ENCODE peak calls at places on chromosomes 3 and 15, in four cellular contexts. R is lung, K is fibroblast of mammary gland, N is choroid plexus epithelial cell. G is an unnamed sample.

GRCh38 chr3:101638262-101638745 is 38.6 kb downstream of the ZBTB11 start:
- DNase-seq in R (no peak), K (no peak), N (peak; percentile 52), G (peak; percentile 13)

GRCh38 chr3:187131981-187132380 is 7.3 kb downstream of the RPL39L start:
- DNase-seq in R (no peak), K (no peak), N (no peak), G (no peak)

GRCh38 chr15:76285241-76285825 is 25.9 kb downstream of the ETFA start:
- DNase-seq in R (no peak), K (peak; percentile 18), N (peak; percentile 36), G (peak; percentile 10)

GRCh38 chr3:129314757-129315385 is 36.2 kb downstream of the HMCES start:
- DNase-seq in R (peak; percentile 88), K (peak; percentile 93), N (peak; percentile 89), G (peak; percentile 94)

GRCh38 chr3:172125963-172126403 is 86.6 kb downstream of the FNDC3B start:
- DNase-seq in R (peak; percentile 51), K (peak; percentile 92), N (peak; percentile 61), G (peak; percentile 77)

GRCh38 chr3:4906107-4906621 is 73.1 kb upstream of the BHLHE40 start:
- DNase-seq in R (no peak), K (peak; percentile 46), N (peak; percentile 82), G (peak; percentile 33)

GRCh38 chr3:70861855-70862254 is 549.4 kb upstream of the MDFIC2 start:
- DNase-seq in R (no peak), K (peak; percentile 96), N (peak; percentile 67), G (peak; percentile 75)

GRCh38 chr3:36932979-36933378 is 11.9 kb downstream of the TRANK1 start:
- DNase-seq in R (no peak), K (no peak), N (peak; percentile 70), G (peak; percentile 62)

GRCh38 chr3:60737633-60738399 is 513.4 kb downstream of the FHIT start:
- DNase-seq in R (no peak), K (no peak), N (no peak), G (no peak)

GRCh38 chr3:29186131-29186599 is 94.7 kb upstream of the RBMS3 start:
- DNase-seq in R (no peak), K (peak; percentile 98), N (peak; percentile 96), G (peak; percentile 94)

GRCh38 chr3:47578691-47579632 is at the start of gene CSPG5:
- DNase-seq in R (no peak), K (no peak), N (no peak), G (no peak)

GRCh38 chr3:94130690-94131089 is 67.8 kb downstream of the NSUN3 start:
- DNase-seq in R (no peak), K (no peak), N (peak; percentile 5), G (no peak)

GRCh38 chr3:7621645-7622044 is 760.7 kb downstream of the GRM7 start:
- DNase-seq in R (no peak), K (no peak), N (no peak), G (no peak)

GRCh38 chr3:149343951-149344350 is 10.5 kb upstream of the TM4SF18 start:
- DNase-seq in R (no peak), K (no peak), N (no peak), G (no peak)

GRCh38 chr3:46931631-46932441 is 44.7 kb downstream of the CCDC12 start:
- DNase-seq in R (peak; percentile 78), K (peak; percentile 40), N (peak; percentile 47), G (peak; percentile 95)

GRCh38 chr15:57873564-57874209 is 167.2 kb downstream of the POLR2M start:
- DNase-seq in R (no peak), K (peak; percentile 23), N (peak; percentile 70), G (no peak)

GRCh38 chr15:100713163-100713867 is 110.9 kb downstream of the ASB7 start:
- DNase-seq in R (no peak), K (peak; percentile 72), N (peak; percentile 62), G (peak; percentile 75)

GRCh38 chr3:45199837-45200648 is 26.0 kb downstream of the TMEM158 start:
- DNase-seq in R (no peak), K (peak; percentile 91), N (peak; percentile 94), G (peak; percentile 90)

GRCh38 chr15:62588930-62589655 is 424.0 kb upstream of the C2CD4B start:
- DNase-seq in R (no peak), K (peak; percentile 60), N (no peak), G (peak; percentile 52)

DNA sequence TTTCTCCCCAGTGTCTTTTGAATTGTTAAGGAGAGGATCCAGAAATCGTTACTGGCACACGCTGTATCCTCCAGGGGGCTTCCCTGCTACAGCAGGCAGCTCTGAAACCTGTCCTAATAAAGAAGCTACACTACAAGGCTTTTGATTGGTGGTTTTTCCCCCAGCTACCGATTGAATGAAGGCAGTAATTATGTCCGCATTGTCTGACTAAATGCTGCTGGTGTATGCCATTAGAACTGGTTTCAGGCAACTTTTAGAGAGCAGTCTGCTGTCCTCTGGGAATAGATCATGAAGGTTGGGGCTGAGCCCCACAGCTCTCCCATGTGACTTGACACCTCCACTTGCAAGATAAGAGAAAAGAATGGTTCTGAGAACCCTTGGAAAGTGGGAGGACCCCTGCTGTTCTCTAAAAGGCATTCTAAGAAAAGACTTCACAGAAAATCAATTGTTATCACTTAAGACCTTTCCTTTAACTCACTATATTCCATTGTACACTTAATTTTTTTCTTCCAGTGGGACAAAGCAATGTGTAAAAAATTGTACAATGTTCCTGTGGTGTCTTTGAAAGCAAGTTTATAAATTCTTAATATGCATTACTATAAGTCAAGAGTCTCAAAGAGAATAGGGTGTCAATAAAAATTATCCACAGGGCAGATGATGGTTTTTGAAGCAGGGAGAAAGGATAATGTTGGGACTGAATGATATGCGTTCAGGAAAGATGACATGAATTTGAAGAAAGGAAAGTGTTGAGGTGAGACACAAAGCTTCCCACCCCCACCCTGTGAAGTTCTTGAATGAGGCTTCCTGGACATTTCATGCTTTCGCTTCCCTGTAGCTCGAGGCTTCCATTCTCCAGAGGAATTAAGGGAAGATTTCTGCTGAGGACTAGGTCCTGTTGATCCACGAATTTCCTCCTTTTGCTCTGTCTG is 53.0 kb upstream of the DAZL start:
- DNase-seq in R (no peak), K (peak; percentile 13), N (peak; percentile 41), G (no peak)
- TF ChIP-seq CTCF in R (no peak), K (no peak), N (peak; percentile 59), G (no peak)

GRCh38 chr3:53074761-53075742 is 29.2 kb upstream of the SFMBT1 start:
- DNase-seq in R (no peak), K (no peak), N (no peak), G (no peak)

GRCh38 chr3:53071882-53072431 is 26.1 kb upstream of the SFMBT1 start:
- DNase-seq in R (no peak), K (no peak), N (no peak), G (no peak)

GRCh38 chr3:53072653-53073552 is 27.0 kb upstream of the SFMBT1 start:
- DNase-seq in R (peak; percentile 81), K (peak; percentile 76), N (peak; percentile 79), G (peak; percentile 66)

GRCh38 chr3:53074366-53074696 is 28.5 kb upstream of the SFMBT1 start:
- DNase-seq in R (no peak), K (no peak), N (no peak), G (no peak)

GRCh38 chr3:53073553-53074365 is 27.9 kb upstream of the SFMBT1 start:
- DNase-seq in R (no peak), K (no peak), N (no peak), G (no peak)
- TF ChIP-seq CTCF in R (no peak), K (no peak), N (no peak), G (no peak)

GRCh38 chr3:88311826-88312225 is 162.1 kb downstream of the C3orf38 start:
- DNase-seq in R (no peak), K (no peak), N (no peak), G (no peak)
- TF ChIP-seq CTCF in R (no peak), K (no peak), N (no peak), G (no peak)

DNA sequence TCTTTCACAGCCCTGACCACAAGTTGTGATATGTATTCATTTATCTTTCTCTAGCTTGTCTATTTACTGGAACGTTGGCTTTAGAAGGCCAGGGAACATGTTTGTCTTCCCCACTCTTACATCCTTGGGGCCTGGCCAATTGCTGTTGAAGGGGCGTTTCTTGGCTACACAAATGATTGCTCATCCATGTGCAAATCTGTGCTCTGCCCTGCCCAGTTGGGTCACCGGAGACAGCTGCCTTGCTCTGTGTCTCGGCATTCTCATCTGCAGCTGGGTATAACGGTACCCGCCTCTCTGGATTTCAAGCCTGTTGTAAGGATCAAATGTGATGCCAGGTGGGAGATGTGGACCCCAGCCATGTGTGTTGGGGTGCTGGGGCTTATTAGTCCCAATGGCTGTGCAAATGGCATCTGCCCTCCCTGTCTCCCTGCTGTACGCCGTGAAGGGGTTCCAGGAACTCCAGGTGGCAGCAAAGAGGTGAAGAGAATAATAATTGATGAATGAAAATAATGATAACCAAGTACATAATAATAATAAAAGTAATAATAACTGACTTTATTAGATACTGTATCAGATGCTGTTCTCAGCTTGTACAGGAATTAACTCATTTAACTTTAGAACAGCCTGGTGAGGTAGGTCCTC is 24.1 kb upstream of the TLE3 start:
- DNase-seq in R (peak; percentile 63), K (peak; percentile 95), N (peak; percentile 94), G (peak; percentile 97)
- TF ChIP-seq CTCF in R (no peak), K (peak; percentile 15), N (peak; percentile 26), G (peak; percentile 20)